ENCODE peak calls at places on chromosomes 4 and X, in nine cellular contexts. One of them, this sample, is unnamed.

GRCh38 chr4:15805583-15806517 is 27.7 kb downstream of the CD38 start:
- DNase-seq in natural killer cell: no peak
- DNase-seq in testis: peak
- DNase-seq in upper lobe of right lung: no peak
- DNase-seq in dorsolateral prefrontal cortex: no peak
- DNase-seq in right atrium auricular region: no peak
- DNase-seq in left lung: no peak
- DNase-seq in AG10803: peak
- DNase-seq in CD8-positive, alpha-beta T cell: peak
- DNase-seq in this sample: no peak

GRCh38 chr4:176054942-176055341 is 10.7 kb upstream of the WDR17 start:
- DNase-seq in upper lobe of right lung: no peak
- DNase-seq in dorsolateral prefrontal cortex: no peak
- DNase-seq in right atrium auricular region: no peak
- DNase-seq in left lung: no peak
- DNase-seq in CD8-positive, alpha-beta T cell: no peak
- DNase-seq in testis: no peak
- DNase-seq in AG10803: peak
- DNase-seq in natural killer cell: no peak
- DNase-seq in this sample: no peak

GRCh38 chr4:141899541-141899940 is 263.2 kb downstream of the IL15 start:
- DNase-seq in natural killer cell: no peak
- DNase-seq in AG10803: peak
- DNase-seq in dorsolateral prefrontal cortex: no peak
- DNase-seq in CD8-positive, alpha-beta T cell: no peak
- DNase-seq in right atrium auricular region: no peak
- DNase-seq in upper lobe of right lung: no peak
- DNase-seq in testis: no peak
- DNase-seq in left lung: no peak
- DNase-seq in this sample: no peak

GRCh38 chr4:21802406-21802805 is 146.2 kb downstream of the KCNIP4 start:
- DNase-seq in natural killer cell: no peak
- DNase-seq in testis: no peak
- DNase-seq in right atrium auricular region: no peak
- DNase-seq in dorsolateral prefrontal cortex: no peak
- DNase-seq in left lung: no peak
- DNase-seq in CD8-positive, alpha-beta T cell: no peak
- DNase-seq in upper lobe of right lung: no peak
- DNase-seq in AG10803: peak
- DNase-seq in this sample: no peak

GRCh38 chrX:148755111-148755510 is 254.7 kb downstream of the AFF2 start:
- DNase-seq in right atrium auricular region: no peak
- DNase-seq in testis: no peak
- DNase-seq in dorsolateral prefrontal cortex: no peak
- DNase-seq in left lung: no peak
- DNase-seq in upper lobe of right lung: no peak
- DNase-seq in CD8-positive, alpha-beta T cell: no peak
- DNase-seq in natural killer cell: no peak
- DNase-seq in AG10803: no peak
- DNase-seq in this sample: no peak

GRCh38 chr4:53119685-53120084 is 246.2 kb downstream of the SCFD2 start:
- DNase-seq in CD8-positive, alpha-beta T cell: no peak
- DNase-seq in upper lobe of right lung: no peak
- DNase-seq in AG10803: peak
- DNase-seq in testis: peak
- DNase-seq in dorsolateral prefrontal cortex: no peak
- DNase-seq in left lung: no peak
- DNase-seq in right atrium auricular region: no peak
- DNase-seq in natural killer cell: no peak
- DNase-seq in this sample: no peak

GRCh38 chrX:47482065-47482511 is 934 bp downstream of the ZNF41 start:
- DNase-seq in CD8-positive, alpha-beta T cell: no peak
- DNase-seq in left lung: no peak
- DNase-seq in upper lobe of right lung: no peak
- DNase-seq in natural killer cell: no peak
- DNase-seq in dorsolateral prefrontal cortex: no peak
- DNase-seq in AG10803: no peak
- DNase-seq in testis: no peak
- DNase-seq in right atrium auricular region: no peak
- DNase-seq in this sample: no peak

GRCh38 chr4:26624042-26624441 is 40.2 kb downstream of the TBC1D19 start:
- DNase-seq in AG10803: peak
- DNase-seq in CD8-positive, alpha-beta T cell: no peak
- DNase-seq in left lung: no peak
- DNase-seq in testis: no peak
- DNase-seq in dorsolateral prefrontal cortex: no peak
- DNase-seq in right atrium auricular region: no peak
- DNase-seq in upper lobe of right lung: no peak
- DNase-seq in natural killer cell: no peak
- DNase-seq in this sample: no peak

GRCh38 chrX:65586491-65586890 is 51.9 kb upstream of the LAS1L start:
- DNase-seq in left lung: no peak
- DNase-seq in testis: no peak
- DNase-seq in natural killer cell: no peak
- DNase-seq in dorsolateral prefrontal cortex: no peak
- DNase-seq in right atrium auricular region: no peak
- DNase-seq in AG10803: peak
- DNase-seq in upper lobe of right lung: no peak
- DNase-seq in CD8-positive, alpha-beta T cell: no peak
- DNase-seq in this sample: peak

GRCh38 chr4:99529218-99529617 is 18.4 kb downstream of the C4orf17 start:
- DNase-seq in right atrium auricular region: no peak
- DNase-seq in testis: no peak
- DNase-seq in AG10803: peak
- DNase-seq in natural killer cell: no peak
- DNase-seq in CD8-positive, alpha-beta T cell: no peak
- DNase-seq in dorsolateral prefrontal cortex: no peak
- DNase-seq in left lung: no peak
- DNase-seq in upper lobe of right lung: no peak
- DNase-seq in this sample: no peak

GRCh38 chrX:1394731-1395501 is 3.0 kb upstream of the SLC25A6 start:
- DNase-seq in natural killer cell: no peak
- DNase-seq in upper lobe of right lung: peak
- DNase-seq in AG10803: peak
- DNase-seq in CD8-positive, alpha-beta T cell: no peak
- DNase-seq in testis: no peak
- DNase-seq in dorsolateral prefrontal cortex: peak
- DNase-seq in right atrium auricular region: no peak
- DNase-seq in left lung: peak
- DNase-seq in this sample: no peak

GRCh38 chr4:161767116-161767515 is 396.7 kb downstream of the FSTL5 start:
- DNase-seq in right atrium auricular region: no peak
- DNase-seq in testis: no peak
- DNase-seq in upper lobe of right lung: no peak
- DNase-seq in AG10803: peak
- DNase-seq in natural killer cell: no peak
- DNase-seq in left lung: no peak
- DNase-seq in CD8-positive, alpha-beta T cell: no peak
- DNase-seq in dorsolateral prefrontal cortex: no peak
- DNase-seq in this sample: no peak

GRCh38 chrX:131762802-131763234 is 218.9 kb downstream of the OR13H1 start:
- DNase-seq in dorsolateral prefrontal cortex: peak
- DNase-seq in AG10803: peak
- DNase-seq in left lung: no peak
- DNase-seq in CD8-positive, alpha-beta T cell: no peak
- DNase-seq in upper lobe of right lung: no peak
- DNase-seq in right atrium auricular region: no peak
- DNase-seq in natural killer cell: no peak
- DNase-seq in testis: no peak
- DNase-seq in this sample: no peak

GRCh38 chr4:142565771-142566170 is 280.3 kb downstream of the INPP4B start:
- DNase-seq in left lung: no peak
- DNase-seq in AG10803: no peak
- DNase-seq in right atrium auricular region: no peak
- DNase-seq in upper lobe of right lung: no peak
- DNase-seq in CD8-positive, alpha-beta T cell: no peak
- DNase-seq in natural killer cell: no peak
- DNase-seq in dorsolateral prefrontal cortex: no peak
- DNase-seq in testis: no peak
- DNase-seq in this sample: no peak

GRCh38 chr4:55055529-55055928 is 69.9 kb downstream of the KDR start:
- DNase-seq in dorsolateral prefrontal cortex: no peak
- DNase-seq in testis: no peak
- DNase-seq in upper lobe of right lung: no peak
- DNase-seq in left lung: no peak
- DNase-seq in AG10803: no peak
- DNase-seq in natural killer cell: no peak
- DNase-seq in CD8-positive, alpha-beta T cell: no peak
- DNase-seq in right atrium auricular region: no peak
- DNase-seq in this sample: no peak

GRCh38 chr4:8911311-8912088 is 39.9 kb upstream of the HMX1 start:
- DNase-seq in AG10803: peak
- DNase-seq in dorsolateral prefrontal cortex: peak
- DNase-seq in natural killer cell: peak
- DNase-seq in CD8-positive, alpha-beta T cell: no peak
- DNase-seq in right atrium auricular region: peak
- DNase-seq in upper lobe of right lung: peak
- DNase-seq in left lung: peak
- DNase-seq in testis: peak
- DNase-seq in this sample: peak

GRCh38 chrX:154836163-154836562 is 1.7 kb upstream of the SMIM9 start:
- DNase-seq in left lung: no peak
- DNase-seq in CD8-positive, alpha-beta T cell: no peak
- DNase-seq in testis: no peak
- DNase-seq in right atrium auricular region: no peak
- DNase-seq in upper lobe of right lung: no peak
- DNase-seq in AG10803: no peak
- DNase-seq in natural killer cell: no peak
- DNase-seq in dorsolateral prefrontal cortex: no peak
- DNase-seq in this sample: no peak

GRCh38 chrX:154840856-154841255 is 6.4 kb upstream of the SMIM9 start:
- DNase-seq in left lung: no peak
- DNase-seq in natural killer cell: no peak
- DNase-seq in dorsolateral prefrontal cortex: no peak
- DNase-seq in CD8-positive, alpha-beta T cell: no peak
- DNase-seq in right atrium auricular region: no peak
- DNase-seq in AG10803: peak
- DNase-seq in upper lobe of right lung: no peak
- DNase-seq in testis: no peak
- DNase-seq in this sample: no peak
- TF ChIP-seq CTCF in left lung: peak
- TF ChIP-seq CTCF in natural killer cell: peak
- TF ChIP-seq CTCF in dorsolateral prefrontal cortex: peak
- TF ChIP-seq CTCF in CD8-positive, alpha-beta T cell: peak
- TF ChIP-seq CTCF in right atrium auricular region: no peak
- TF ChIP-seq CTCF in AG10803: peak
- TF ChIP-seq CTCF in upper lobe of right lung: peak
- TF ChIP-seq CTCF in testis: no peak
- TF ChIP-seq CTCF in this sample: no peak

DNA sequence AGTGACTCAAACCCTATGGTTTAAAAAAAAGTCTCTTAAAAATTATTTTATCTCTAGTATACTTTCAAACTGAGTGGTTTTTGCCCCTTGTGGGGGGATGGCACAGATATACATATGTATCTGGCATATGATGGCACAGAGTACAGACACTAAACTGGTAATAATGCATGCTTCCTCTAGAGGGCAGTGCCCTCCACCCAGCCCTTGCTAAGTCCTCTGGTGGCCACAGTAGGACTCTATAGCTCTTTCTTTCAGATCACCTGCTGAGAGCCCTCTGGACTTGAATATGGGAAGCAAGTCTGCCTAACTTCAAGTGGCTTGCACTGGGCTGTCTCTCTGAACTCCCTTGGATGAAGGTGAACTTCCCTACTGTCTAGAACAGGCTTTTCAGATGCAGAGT is 66.3 kb downstream of the TSPAN7 start:
- DNase-seq in dorsolateral prefrontal cortex: no peak
- DNase-seq in natural killer cell: no peak
- DNase-seq in right atrium auricular region: no peak
- DNase-seq in testis: no peak
- DNase-seq in CD8-positive, alpha-beta T cell: no peak
- DNase-seq in left lung: no peak
- DNase-seq in AG10803: no peak
- DNase-seq in upper lobe of right lung: no peak
- DNase-seq in this sample: no peak
- TF ChIP-seq CTCF in dorsolateral prefrontal cortex: no peak
- TF ChIP-seq CTCF in natural killer cell: peak
- TF ChIP-seq CTCF in right atrium auricular region: no peak
- TF ChIP-seq CTCF in testis: no peak
- TF ChIP-seq CTCF in CD8-positive, alpha-beta T cell: no peak
- TF ChIP-seq CTCF in left lung: peak
- TF ChIP-seq CTCF in AG10803: peak
- TF ChIP-seq CTCF in upper lobe of right lung: peak
- TF ChIP-seq CTCF in this sample: no peak

GRCh38 chr4:169283114-169283509 is 12.4 kb upstream of the SH3RF1 start:
- DNase-seq in right atrium auricular region: no peak
- DNase-seq in CD8-positive, alpha-beta T cell: no peak
- DNase-seq in AG10803: peak
- DNase-seq in testis: no peak
- DNase-seq in left lung: no peak
- DNase-seq in natural killer cell: no peak
- DNase-seq in dorsolateral prefrontal cortex: no peak
- DNase-seq in upper lobe of right lung: no peak
- DNase-seq in this sample: no peak

GRCh38 chr4:169282429-169283113 is 11.8 kb upstream of the SH3RF1 start:
- DNase-seq in testis: no peak
- DNase-seq in natural killer cell: no peak
- DNase-seq in left lung: no peak
- DNase-seq in right atrium auricular region: no peak
- DNase-seq in AG10803: no peak
- DNase-seq in CD8-positive, alpha-beta T cell: no peak
- DNase-seq in dorsolateral prefrontal cortex: no peak
- DNase-seq in upper lobe of right lung: no peak
- DNase-seq in this sample: no peak

GRCh38 chr4:169286562-169287301 is 16.0 kb upstream of the SH3RF1 start:
- DNase-seq in CD8-positive, alpha-beta T cell: no peak
- DNase-seq in testis: no peak
- DNase-seq in dorsolateral prefrontal cortex: no peak
- DNase-seq in AG10803: peak
- DNase-seq in left lung: no peak
- DNase-seq in natural killer cell: no peak
- DNase-seq in upper lobe of right lung: no peak
- DNase-seq in right atrium auricular region: no peak
- DNase-seq in this sample: no peak
- TF ChIP-seq CTCF in CD8-positive, alpha-beta T cell: no peak
- TF ChIP-seq CTCF in testis: no peak
- TF ChIP-seq CTCF in dorsolateral prefrontal cortex: no peak
- TF ChIP-seq CTCF in AG10803: peak
- TF ChIP-seq CTCF in left lung: no peak
- TF ChIP-seq CTCF in natural killer cell: no peak
- TF ChIP-seq CTCF in upper lobe of right lung: peak
- TF ChIP-seq CTCF in right atrium auricular region: no peak
- TF ChIP-seq CTCF in this sample: no peak

DNA sequence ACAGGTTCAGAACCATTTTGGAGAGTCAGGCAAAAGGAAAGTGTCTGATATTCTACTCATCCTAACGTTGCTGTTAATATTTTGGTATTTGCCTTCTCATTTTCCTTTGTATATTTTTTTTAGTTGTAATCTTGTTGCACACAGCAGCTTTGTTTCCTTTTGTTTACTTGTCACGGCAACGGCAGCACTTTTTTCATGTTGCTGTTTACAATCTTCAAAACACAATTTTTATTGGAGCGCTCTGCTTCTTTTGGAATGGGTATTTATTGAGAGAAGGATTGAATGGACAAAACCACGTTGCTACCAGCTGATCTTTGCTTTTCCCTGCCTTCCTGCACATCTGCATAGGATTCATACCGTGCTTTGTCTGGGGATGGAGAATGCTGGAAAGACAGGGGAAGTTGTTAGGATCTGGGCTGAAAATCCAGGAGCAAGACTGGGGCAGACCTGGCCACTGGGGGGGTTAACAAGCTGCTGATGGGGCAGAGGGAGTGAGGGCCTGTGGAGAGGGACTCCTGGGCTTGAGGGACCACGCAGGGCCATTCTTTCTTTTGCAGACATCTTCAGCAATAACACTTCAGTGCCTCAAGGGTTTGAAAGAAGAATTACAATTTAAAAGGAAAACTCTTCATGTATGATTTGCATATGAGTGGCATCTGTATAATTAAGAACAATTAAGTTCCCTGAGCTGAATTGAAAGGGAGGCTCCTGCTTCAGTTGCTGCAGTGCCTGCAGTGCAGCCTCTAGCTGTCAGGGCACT is 69.8 kb downstream of the TMEM131L start:
- DNase-seq in testis: no peak
- DNase-seq in dorsolateral prefrontal cortex: no peak
- DNase-seq in left lung: no peak
- DNase-seq in AG10803: peak
- DNase-seq in natural killer cell: no peak
- DNase-seq in upper lobe of right lung: no peak
- DNase-seq in right atrium auricular region: no peak
- DNase-seq in CD8-positive, alpha-beta T cell: no peak
- DNase-seq in this sample: no peak
- TF ChIP-seq CTCF in testis: no peak
- TF ChIP-seq CTCF in dorsolateral prefrontal cortex: no peak
- TF ChIP-seq CTCF in left lung: no peak
- TF ChIP-seq CTCF in AG10803: peak
- TF ChIP-seq CTCF in natural killer cell: no peak
- TF ChIP-seq CTCF in upper lobe of right lung: no peak
- TF ChIP-seq CTCF in right atrium auricular region: no peak
- TF ChIP-seq CTCF in CD8-positive, alpha-beta T cell: no peak
- TF ChIP-seq CTCF in this sample: no peak